ENCODE peak calls at places on chromosomes 5 and 9, in nine cellular contexts. One of them, this sample, is unnamed.
A peak's percentile ranks its signal among the peaks of the same experiment; 100 is the strongest.

GRCh38 chr5:89268460-89268859 is 385.5 kb upstream of the MEF2C start:
- DNase-seq in CD8-positive, alpha-beta T cell: no peak
- DNase-seq in cardiac muscle cell: peak; percentile 4
- DNase-seq in prostate gland: no peak
- DNase-seq in K562: no peak
- DNase-seq in kidney: no peak
- DNase-seq in GM23338: no peak
- DNase-seq in body of pancreas: no peak
- DNase-seq in right lobe of liver: no peak
- DNase-seq in this sample: no peak

GRCh38 chr9:1966725-1967366 is 48.3 kb upstream of the SMARCA2 start:
- DNase-seq in GM23338: no peak
- DNase-seq in K562: no peak
- DNase-seq in body of pancreas: no peak
- DNase-seq in right lobe of liver: no peak
- DNase-seq in cardiac muscle cell: no peak
- DNase-seq in prostate gland: peak; percentile 11
- DNase-seq in CD8-positive, alpha-beta T cell: no peak
- DNase-seq in kidney: no peak
- DNase-seq in this sample: no peak

GRCh38 chr9:113155911-113156559 is 5.2 kb downstream of the SLC31A2 start:
- DNase-seq in kidney: no peak
- DNase-seq in right lobe of liver: no peak
- DNase-seq in body of pancreas: no peak
- DNase-seq in prostate gland: no peak
- DNase-seq in CD8-positive, alpha-beta T cell: no peak
- DNase-seq in cardiac muscle cell: no peak
- DNase-seq in K562: no peak
- DNase-seq in GM23338: no peak
- DNase-seq in this sample: no peak

GRCh38 chr5:181138258-181138657 is 7.3 kb upstream of the OR2V1 start:
- DNase-seq in right lobe of liver: no peak
- DNase-seq in kidney: no peak
- DNase-seq in K562: peak; percentile 39
- DNase-seq in body of pancreas: no peak
- DNase-seq in cardiac muscle cell: no peak
- DNase-seq in prostate gland: no peak
- DNase-seq in CD8-positive, alpha-beta T cell: no peak
- DNase-seq in GM23338: peak; percentile 62
- DNase-seq in this sample: no peak

GRCh38 chr5:53820802-53821171 is 260.3 kb downstream of the NDUFS4 start:
- DNase-seq in CD8-positive, alpha-beta T cell: no peak
- DNase-seq in GM23338: no peak
- DNase-seq in K562: no peak
- DNase-seq in right lobe of liver: no peak
- DNase-seq in cardiac muscle cell: no peak
- DNase-seq in prostate gland: no peak
- DNase-seq in kidney: no peak
- DNase-seq in body of pancreas: no peak
- DNase-seq in this sample: no peak

GRCh38 chr9:94984891-94985476 is 258.5 kb downstream of the AOPEP start:
- DNase-seq in K562: no peak
- DNase-seq in kidney: no peak
- DNase-seq in right lobe of liver: peak; percentile 66
- DNase-seq in body of pancreas: no peak
- DNase-seq in GM23338: no peak
- DNase-seq in prostate gland: no peak
- DNase-seq in cardiac muscle cell: no peak
- DNase-seq in CD8-positive, alpha-beta T cell: peak; percentile 8
- DNase-seq in this sample: no peak

GRCh38 chr5:35884125-35884788 is 27.6 kb downstream of the IL7R start:
- DNase-seq in GM23338: no peak
- DNase-seq in right lobe of liver: no peak
- DNase-seq in body of pancreas: no peak
- DNase-seq in prostate gland: no peak
- DNase-seq in CD8-positive, alpha-beta T cell: no peak
- DNase-seq in cardiac muscle cell: no peak
- DNase-seq in K562: no peak
- DNase-seq in kidney: no peak
- DNase-seq in this sample: no peak

GRCh38 chr9:126591083-126591482 is 22.6 kb upstream of the LMX1B start:
- DNase-seq in GM23338: no peak
- DNase-seq in prostate gland: no peak
- DNase-seq in K562: peak; percentile 48
- DNase-seq in right lobe of liver: no peak
- DNase-seq in body of pancreas: no peak
- DNase-seq in cardiac muscle cell: no peak
- DNase-seq in kidney: no peak
- DNase-seq in CD8-positive, alpha-beta T cell: no peak
- DNase-seq in this sample: no peak

GRCh38 chr5:67149933-67150523 is 46.6 kb downstream of the CD180 start:
- DNase-seq in kidney: no peak
- DNase-seq in right lobe of liver: no peak
- DNase-seq in K562: no peak
- DNase-seq in cardiac muscle cell: no peak
- DNase-seq in body of pancreas: no peak
- DNase-seq in CD8-positive, alpha-beta T cell: no peak
- DNase-seq in GM23338: peak; percentile 27
- DNase-seq in prostate gland: no peak
- DNase-seq in this sample: no peak

GRCh38 chr5:168192120-168192519 is 99.3 kb upstream of the WWC1 start:
- DNase-seq in right lobe of liver: no peak
- DNase-seq in prostate gland: no peak
- DNase-seq in K562: no peak
- DNase-seq in body of pancreas: no peak
- DNase-seq in cardiac muscle cell: no peak
- DNase-seq in GM23338: no peak
- DNase-seq in CD8-positive, alpha-beta T cell: no peak
- DNase-seq in kidney: no peak
- DNase-seq in this sample: no peak

GRCh38 chr9:136192289-136193126 is 12.4 kb downstream of the LHX3 start:
- DNase-seq in K562: no peak
- DNase-seq in GM23338: peak; percentile 44
- DNase-seq in right lobe of liver: no peak
- DNase-seq in cardiac muscle cell: no peak
- DNase-seq in CD8-positive, alpha-beta T cell: no peak
- DNase-seq in prostate gland: no peak
- DNase-seq in body of pancreas: no peak
- DNase-seq in kidney: no peak
- DNase-seq in this sample: peak; percentile 97

GRCh38 chr9:136193127-136193890 is 11.6 kb downstream of the LHX3 start:
- DNase-seq in body of pancreas: no peak
- DNase-seq in GM23338: peak; percentile 38
- DNase-seq in CD8-positive, alpha-beta T cell: no peak
- DNase-seq in prostate gland: no peak
- DNase-seq in right lobe of liver: no peak
- DNase-seq in K562: peak; percentile 63
- DNase-seq in kidney: no peak
- DNase-seq in cardiac muscle cell: no peak
- DNase-seq in this sample: peak; percentile 91

GRCh38 chr9:136191549-136192286 is 13.2 kb downstream of the LHX3 start:
- DNase-seq in body of pancreas: no peak
- DNase-seq in prostate gland: no peak
- DNase-seq in CD8-positive, alpha-beta T cell: no peak
- DNase-seq in cardiac muscle cell: no peak
- DNase-seq in right lobe of liver: no peak
- DNase-seq in kidney: no peak
- DNase-seq in K562: peak; percentile 53
- DNase-seq in GM23338: peak; percentile 8
- DNase-seq in this sample: no peak

GRCh38 chr9:136194540-136194939 is 10.4 kb downstream of the LHX3 start:
- DNase-seq in GM23338: peak; percentile 74
- DNase-seq in kidney: no peak
- DNase-seq in K562: no peak
- DNase-seq in CD8-positive, alpha-beta T cell: no peak
- DNase-seq in prostate gland: no peak
- DNase-seq in cardiac muscle cell: no peak
- DNase-seq in body of pancreas: no peak
- DNase-seq in right lobe of liver: no peak
- DNase-seq in this sample: peak; percentile 90

GRCh38 chr9:136193891-136194279 is 11.0 kb downstream of the LHX3 start:
- DNase-seq in kidney: no peak
- DNase-seq in K562: no peak
- DNase-seq in cardiac muscle cell: no peak
- DNase-seq in body of pancreas: no peak
- DNase-seq in prostate gland: no peak
- DNase-seq in GM23338: peak; percentile 39
- DNase-seq in right lobe of liver: no peak
- DNase-seq in CD8-positive, alpha-beta T cell: no peak
- DNase-seq in this sample: peak; percentile 77
- H3K4me3 ChIP-seq in kidney: no peak overlapping the region
- H3K4me3 ChIP-seq in K562: no peak overlapping the region
- H3K4me3 ChIP-seq in cardiac muscle cell: no peak overlapping the region
- H3K4me3 ChIP-seq in body of pancreas: no peak overlapping the region
- H3K4me3 ChIP-seq in prostate gland: no peak overlapping the region
- H3K4me3 ChIP-seq in GM23338: peak overlapping the region; percentile 58
- H3K4me3 ChIP-seq in right lobe of liver: no peak overlapping the region
- H3K4me3 ChIP-seq in CD8-positive, alpha-beta T cell: no peak overlapping the region
- H3K4me3 ChIP-seq in this sample: peak overlapping the region; percentile 31

DNA sequence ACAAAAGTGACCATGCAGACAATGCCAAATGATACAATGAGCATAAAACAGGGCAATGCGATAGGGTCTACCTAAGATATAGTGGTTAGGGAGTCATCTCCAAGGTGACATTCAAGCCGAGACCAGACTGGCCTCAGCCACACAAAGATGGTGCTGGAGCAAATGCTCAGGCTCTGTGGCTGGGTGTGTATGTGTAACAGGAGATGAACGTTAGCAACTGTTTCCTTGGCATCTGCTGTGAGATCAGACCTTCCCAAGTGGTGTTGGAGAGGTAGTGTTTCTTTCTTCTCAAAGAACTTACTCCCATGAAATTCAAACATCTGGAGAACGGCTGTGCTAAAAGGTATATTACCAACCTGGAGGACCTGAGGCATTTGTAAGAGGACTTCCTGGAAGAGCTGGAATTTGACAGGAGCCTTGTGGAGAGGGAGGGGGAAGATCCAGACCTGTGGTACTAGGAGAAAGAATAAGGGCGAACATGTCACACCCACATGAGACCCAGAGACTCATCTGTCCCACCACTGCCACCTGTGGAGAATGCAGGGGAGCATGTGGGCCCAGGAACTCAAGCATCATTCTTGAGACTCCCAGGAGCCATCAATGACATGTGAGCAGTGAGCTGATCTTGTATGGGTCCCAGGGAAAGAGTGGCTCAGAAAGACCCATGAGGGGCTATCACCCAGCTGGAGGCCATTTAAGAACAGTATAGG is 21.4 kb upstream of the ANXA6 start:
- DNase-seq in body of pancreas: no peak
- DNase-seq in right lobe of liver: no peak
- DNase-seq in cardiac muscle cell: no peak
- DNase-seq in K562: no peak
- DNase-seq in GM23338: no peak
- DNase-seq in kidney: no peak
- DNase-seq in CD8-positive, alpha-beta T cell: no peak
- DNase-seq in prostate gland: no peak
- DNase-seq in this sample: no peak
- H3K36me3 ChIP-seq in body of pancreas: no peaks in the 10 kb centered on the region
- H3K36me3 ChIP-seq in right lobe of liver: no peaks in the 10 kb centered on the region
- H3K36me3 ChIP-seq in cardiac muscle cell: no peaks in the 10 kb centered on the region
- H3K36me3 ChIP-seq in K562: no peaks in the 10 kb centered on the region
- H3K36me3 ChIP-seq in GM23338: no peaks in the 10 kb centered on the region
- H3K36me3 ChIP-seq in kidney: no peaks in the 10 kb centered on the region
- H3K36me3 ChIP-seq in CD8-positive, alpha-beta T cell: peaks cover 31% of the 10 kb centered on the region
- H3K36me3 ChIP-seq in prostate gland: no peaks in the 10 kb centered on the region
- H3K36me3 ChIP-seq in this sample: no peaks in the 10 kb centered on the region

GRCh38 chr9:89744730-89745129 is 139.9 kb downstream of the GADD45G start:
- DNase-seq in kidney: peak; percentile 29
- DNase-seq in GM23338: no peak
- DNase-seq in body of pancreas: no peak
- DNase-seq in prostate gland: no peak
- DNase-seq in cardiac muscle cell: no peak
- DNase-seq in CD8-positive, alpha-beta T cell: no peak
- DNase-seq in right lobe of liver: no peak
- DNase-seq in K562: no peak
- DNase-seq in this sample: no peak

GRCh38 chr9:89745601-89746376 is 141.0 kb downstream of the GADD45G start:
- DNase-seq in CD8-positive, alpha-beta T cell: no peak
- DNase-seq in kidney: peak; percentile 41
- DNase-seq in K562: no peak
- DNase-seq in body of pancreas: no peak
- DNase-seq in right lobe of liver: no peak
- DNase-seq in prostate gland: no peak
- DNase-seq in GM23338: no peak
- DNase-seq in cardiac muscle cell: no peak
- DNase-seq in this sample: no peak

GRCh38 chr9:89747589-89747988 is 142.8 kb downstream of the GADD45G start:
- DNase-seq in CD8-positive, alpha-beta T cell: no peak
- DNase-seq in kidney: peak; percentile 29
- DNase-seq in cardiac muscle cell: no peak
- DNase-seq in prostate gland: no peak
- DNase-seq in right lobe of liver: no peak
- DNase-seq in K562: no peak
- DNase-seq in body of pancreas: no peak
- DNase-seq in GM23338: no peak
- DNase-seq in this sample: no peak

GRCh38 chr9:89748020-89748670 is 143.3 kb downstream of the GADD45G start:
- DNase-seq in K562: no peak
- DNase-seq in cardiac muscle cell: no peak
- DNase-seq in GM23338: no peak
- DNase-seq in right lobe of liver: no peak
- DNase-seq in CD8-positive, alpha-beta T cell: no peak
- DNase-seq in body of pancreas: no peak
- DNase-seq in kidney: peak; percentile 10
- DNase-seq in prostate gland: no peak
- DNase-seq in this sample: no peak

GRCh38 chr9:89746385-89747116 is 141.7 kb downstream of the GADD45G start:
- DNase-seq in GM23338: no peak
- DNase-seq in prostate gland: no peak
- DNase-seq in body of pancreas: peak; percentile 86
- DNase-seq in K562: no peak
- DNase-seq in kidney: peak; percentile 38
- DNase-seq in cardiac muscle cell: no peak
- DNase-seq in CD8-positive, alpha-beta T cell: no peak
- DNase-seq in right lobe of liver: no peak
- DNase-seq in this sample: peak; percentile 92
- H3K27ac ChIP-seq in GM23338: no peak overlapping the region
- H3K27ac ChIP-seq in prostate gland: no peak overlapping the region
- H3K27ac ChIP-seq in body of pancreas: no peak overlapping the region
- H3K27ac ChIP-seq in K562: no peak overlapping the region
- H3K27ac ChIP-seq in kidney: no peak overlapping the region
- H3K27ac ChIP-seq in cardiac muscle cell: no peak overlapping the region
- H3K27ac ChIP-seq in CD8-positive, alpha-beta T cell: no peak overlapping the region
- H3K27ac ChIP-seq in right lobe of liver: no peak overlapping the region
- H3K27ac ChIP-seq in this sample: peak overlapping the region; percentile 88

DNA sequence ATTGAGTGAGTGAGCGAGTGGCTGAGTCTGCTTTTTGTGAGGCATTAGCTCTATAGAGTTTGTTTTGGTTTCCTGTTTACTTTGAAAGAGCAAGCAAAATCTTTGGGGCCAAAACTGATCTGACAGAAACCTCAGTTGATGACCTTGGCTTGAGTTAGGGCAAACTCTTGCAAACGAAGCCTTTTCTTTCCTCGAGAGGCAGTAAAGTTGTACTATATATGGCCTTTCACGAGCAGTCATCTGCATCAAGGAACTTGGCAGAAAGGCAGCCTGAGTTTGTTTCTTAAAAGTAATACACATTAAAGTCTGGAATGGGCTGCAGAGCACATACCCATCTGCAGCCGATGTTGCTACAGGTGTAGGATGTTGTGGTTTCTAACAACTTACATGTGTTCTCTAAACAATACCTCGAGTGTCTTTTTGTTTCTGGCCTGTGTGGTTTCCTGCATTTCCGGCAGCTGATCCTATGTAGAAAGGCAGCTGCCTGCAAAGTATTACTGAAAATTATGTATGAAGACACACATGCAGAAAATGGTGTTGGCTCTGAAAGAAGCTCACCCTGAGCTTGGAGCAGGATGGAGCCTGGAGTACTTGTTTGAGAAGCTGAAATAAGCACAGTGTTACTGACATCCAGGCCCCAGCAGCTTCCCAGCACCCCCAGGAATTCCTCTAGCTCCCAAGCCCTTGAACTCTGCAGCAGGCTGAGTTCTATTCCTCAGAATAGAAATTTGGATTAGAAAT is 60.8 kb downstream of the FOXD1 start:
- DNase-seq in body of pancreas: no peak
- DNase-seq in prostate gland: no peak
- DNase-seq in cardiac muscle cell: peak; percentile 25
- DNase-seq in right lobe of liver: no peak
- DNase-seq in K562: no peak
- DNase-seq in GM23338: no peak
- DNase-seq in CD8-positive, alpha-beta T cell: peak; percentile 37
- DNase-seq in kidney: no peak
- DNase-seq in this sample: no peak
- H3K4me3 ChIP-seq in body of pancreas: no peak overlapping the region
- H3K4me3 ChIP-seq in prostate gland: no peak overlapping the region
- H3K4me3 ChIP-seq in cardiac muscle cell: no peak overlapping the region
- H3K4me3 ChIP-seq in right lobe of liver: no peak overlapping the region
- H3K4me3 ChIP-seq in K562: no peak overlapping the region
- H3K4me3 ChIP-seq in GM23338: no peak overlapping the region
- H3K4me3 ChIP-seq in CD8-positive, alpha-beta T cell: no peak overlapping the region
- H3K4me3 ChIP-seq in kidney: no peak overlapping the region
- H3K4me3 ChIP-seq in this sample: no peak overlapping the region

This sample was measured in WERI-Rb-1.